ENCODE peak calls at places on chromosomes 16 and 17, in five cellular contexts. W is GM12892, A is K562, Q is GM12878, L is GM23338. D is an unnamed sample.

GRCh38 chr17:83162035-83162745 is 82.8 kb downstream of the METRNL start:
- DNase-seq in W (no peak), A (no peak), Q (no peak), L (no peak), D (no peak)

GRCh38 chr17:36971508-36971907 is 22.8 kb downstream of the AATF start:
- DNase-seq in W (no peak), A (no peak), Q (no peak), L (no peak), D (no peak)

GRCh38 chr16:75081179-75081859 is 35.3 kb downstream of the LDHD start:
- DNase-seq in W (no peak), A (no peak), Q (no peak), L (no peak), D (no peak)

GRCh38 chr17:39632153-39632941 is 4.6 kb upstream of the STARD3 start:
- DNase-seq in W (no peak), A (no peak), Q (no peak), L (no peak), D (no peak)

GRCh38 chr17:50379733-50380132 is 6.7 kb downstream of the EME1 start:
- DNase-seq in W (no peak), A (no peak), Q (no peak), L (no peak), D (no peak)

GRCh38 chr16:75311383-75311938 is 60.0 kb upstream of the BCAR1 start:
- DNase-seq in W (no peak), A (no peak), Q (no peak), L (no peak), D (no peak)

GRCh38 chr17:61284174-61284573 is 115.5 kb upstream of the TBX2 start:
- DNase-seq in W (no peak), A (no peak), Q (no peak), L (no peak), D (no peak)

GRCh38 chr17:61551255-61551742 is 39.7 kb downstream of the NACA2 start:
- DNase-seq in W (no peak), A (peak; percentile 20), Q (no peak), L (peak; percentile 61), D (no peak)

GRCh38 chr16:546909-547770 is 13.1 kb upstream of the PRR35 start:
- DNase-seq in W (no peak), A (peak; percentile 63), Q (no peak), L (peak; percentile 71), D (no peak)

GRCh38 chr17:78001182-78001581 is 42.7 kb downstream of the TNRC6C start:
- DNase-seq in W (no peak), A (no peak), Q (no peak), L (peak; percentile 43), D (no peak)

GRCh38 chr17:64282753-64283080 is 19.7 kb upstream of the TEX2 start:
- DNase-seq in W (no peak), A (no peak), Q (no peak), L (no peak), D (no peak)

GRCh38 chr17:64442550-64442971 is 6.4 kb upstream of the MILR1 start:
- DNase-seq in W (no peak), A (no peak), Q (no peak), L (no peak), D (no peak)

GRCh38 chr17:3935825-3936355 is 19.6 kb upstream of the P2RX1 start:
- DNase-seq in W (no peak), A (no peak), Q (no peak), L (no peak), D (no peak)

GRCh38 chr17:81846743-81847689 is 12.2 kb upstream of the PPP1R27 start:
- DNase-seq in W (no peak), A (no peak), Q (no peak), L (no peak), D (no peak)

GRCh38 chr17:53470626-53471025 is 352.1 kb upstream of the KIF2B start:
- DNase-seq in W (no peak), A (no peak), Q (no peak), L (no peak), D (no peak)

GRCh38 chr17:65690626-65691310 is 129.3 kb upstream of the AXIN2 start:
- DNase-seq in W (no peak), A (no peak), Q (no peak), L (no peak), D (no peak)

GRCh38 chr16:1825864-1826690 is 548 bp downstream of the HAGH start:
- DNase-seq in W (no peak), A (peak; percentile 78), Q (no peak), L (peak; percentile 76), D (peak; percentile 81)

DNA sequence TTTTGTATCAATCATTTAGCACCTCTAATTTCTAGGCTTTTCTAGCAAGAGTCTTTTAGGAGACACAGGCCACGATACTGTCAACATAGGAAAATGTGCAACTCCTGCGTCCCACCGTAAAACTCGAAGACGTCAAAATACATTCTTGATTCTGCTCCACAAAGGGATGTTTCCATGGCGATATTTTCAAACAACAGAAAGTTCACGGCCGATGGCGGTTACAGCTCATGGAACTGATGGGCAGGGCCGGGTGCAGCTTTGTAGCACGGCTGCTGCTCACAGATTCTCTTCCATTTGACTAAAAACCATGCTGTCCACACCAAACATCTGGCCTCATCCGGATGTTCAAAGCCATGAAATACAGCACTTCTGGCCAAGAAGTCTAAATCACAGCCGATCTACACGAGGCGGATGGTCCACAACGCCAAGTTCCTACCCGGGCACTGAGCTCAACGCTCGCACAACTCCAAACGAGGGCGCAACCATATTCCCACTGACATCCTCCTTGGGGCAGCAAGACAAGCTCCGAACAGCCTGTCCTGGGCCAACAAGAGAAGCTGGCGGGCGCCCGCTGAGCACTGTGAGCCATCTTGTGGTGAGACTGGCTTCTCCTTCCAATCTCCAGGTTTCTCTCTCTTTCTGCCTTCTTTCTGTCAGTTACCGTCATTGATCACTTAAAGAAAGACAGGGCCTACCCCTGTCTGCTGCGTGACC is 79.8 kb downstream of the ZNF778 start:
- DNase-seq in W (no peak), A (no peak), Q (no peak), L (peak; percentile 39), D (no peak)
- TF ChIP-seq POLR2AphosphoS5 in W (no peak), A (no peak), Q (no peak), L (no peak), D (no peak)

GRCh38 chr17:14299261-14300093 is 1.4 kb upstream of the HS3ST3B1 start:
- DNase-seq in W (no peak), A (peak; percentile 51), Q (no peak), L (peak; percentile 76), D (no peak)
- TF ChIP-seq POLR2AphosphoS5 in W (no peak), A (no peak), Q (no peak), L (no peak), D (no peak)

DNA sequence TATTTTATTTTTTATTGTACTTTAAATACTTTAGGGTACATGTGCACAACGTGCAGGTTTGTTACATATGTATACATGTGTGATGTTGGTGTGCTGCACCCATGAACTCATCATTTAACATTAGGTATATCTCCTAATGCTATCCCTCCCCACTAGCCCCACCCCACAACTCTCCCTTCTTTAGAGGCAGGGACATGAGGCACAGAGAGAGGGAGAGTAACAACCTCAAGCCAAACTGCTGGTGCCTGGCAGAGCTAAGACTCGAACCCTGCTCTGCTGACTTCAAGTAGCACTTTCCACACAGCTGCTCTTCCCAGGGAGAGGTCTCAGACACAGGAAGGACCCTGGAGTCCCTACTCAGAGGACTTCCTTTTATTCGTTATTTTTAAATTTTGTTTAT is 69.4 kb downstream of the WSB1 start:
- DNase-seq in W (no peak), A (no peak), Q (no peak), L (no peak), D (no peak)
- TF ChIP-seq POLR2AphosphoS5 in W (no peak), A (no peak), Q (no peak), L (no peak), D (no peak)

GRCh38 chr17:21688293-21688949 is 3.9 kb upstream of the KCNJ18 start:
- DNase-seq in W (no peak), A (no peak), Q (no peak), L (no peak), D (no peak)

GRCh38 chr17:21689604-21690003 is 2.7 kb upstream of the KCNJ18 start:
- DNase-seq in W (no peak), A (no peak), Q (no peak), L (no peak), D (no peak)

GRCh38 chr17:21686165-21687015 is 5.9 kb upstream of the KCNJ18 start:
- DNase-seq in W (no peak), A (no peak), Q (no peak), L (no peak), D (no peak)

DNA sequence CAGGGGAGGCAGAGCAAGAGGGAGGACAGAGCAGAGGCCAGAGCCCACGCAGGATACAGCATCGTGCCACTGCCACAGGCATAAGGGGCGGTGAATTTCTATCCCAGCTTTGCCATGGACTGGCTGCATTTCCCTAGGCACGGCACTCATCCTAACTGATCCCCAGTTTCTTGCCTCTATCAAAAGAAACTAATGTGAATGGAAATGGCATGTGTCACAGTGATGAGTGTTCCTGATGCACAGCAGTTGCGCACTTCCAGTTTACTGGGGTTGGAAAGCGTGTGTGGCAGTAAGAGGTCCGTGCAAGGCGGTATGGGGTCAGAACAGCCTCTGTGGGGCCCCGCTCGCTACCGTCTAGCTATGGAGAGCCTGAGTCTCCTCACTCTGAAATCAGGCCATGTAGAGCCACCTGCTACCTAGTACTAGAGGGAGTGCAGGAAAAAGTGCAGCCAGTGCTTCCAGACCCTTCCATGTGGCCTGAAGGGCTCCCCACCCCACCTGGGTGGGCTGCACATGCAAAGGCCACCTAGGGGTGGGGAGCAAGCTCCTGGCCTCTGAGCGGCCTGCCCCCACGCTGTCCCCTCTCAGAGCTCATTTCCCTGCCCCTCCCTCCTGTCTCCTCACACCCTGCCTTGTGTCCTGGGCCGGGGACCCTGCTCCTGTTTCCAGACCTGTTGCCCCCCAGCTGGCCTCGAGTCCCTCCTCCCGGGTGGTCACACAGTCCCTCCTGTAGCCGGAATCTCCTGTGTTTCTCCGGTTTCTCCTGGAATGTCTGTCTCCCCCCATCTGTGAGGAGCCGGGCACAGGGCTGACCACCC is 5.0 kb upstream of the KCNJ18 start:
- DNase-seq in W (no peak), A (no peak), Q (no peak), L (no peak), D (no peak)
- TF ChIP-seq POLR2AphosphoS5 in W (no peak), A (no peak), Q (no peak), L (no peak), D (no peak)

GRCh38 chr16:80804061-80804450 is 342 bp downstream of the CDYL2 start:
- DNase-seq in W (peak; percentile 33), A (no peak), Q (no peak), L (peak; percentile 50), D (peak; percentile 43)
- TF ChIP-seq POLR2AphosphoS5 in W (peak; percentile 44), A (no peak), Q (no peak), L (no peak), D (no peak)

GRCh38 chr17:66755944-66756290 is 79.0 kb upstream of the CACNG5 start:
- DNase-seq in W (no peak), A (no peak), Q (no peak), L (no peak), D (no peak)
- TF ChIP-seq POLR2AphosphoS5 in W (no peak), A (no peak), Q (no peak), L (no peak), D (no peak)

GRCh38 chr17:57835333-57835900 is 14.4 kb downstream of the MRPS23 start:
- DNase-seq in W (no peak), A (no peak), Q (no peak), L (no peak), D (no peak)

GRCh38 chr17:57839571-57839923 is 10.3 kb downstream of the MRPS23 start:
- DNase-seq in W (no peak), A (no peak), Q (no peak), L (no peak), D (no peak)

GRCh38 chr17:57838453-57838852 is 11.4 kb downstream of the MRPS23 start:
- DNase-seq in W (no peak), A (no peak), Q (no peak), L (no peak), D (no peak)

GRCh38 chr17:57842280-57842679 is 7.6 kb downstream of the MRPS23 start:
- DNase-seq in W (no peak), A (no peak), Q (no peak), L (no peak), D (no peak)

GRCh38 chr17:57838857-57839570 is 10.8 kb downstream of the MRPS23 start:
- DNase-seq in W (no peak), A (no peak), Q (no peak), L (no peak), D (no peak)
- TF ChIP-seq POLR2AphosphoS5 in W (no peak), A (no peak), Q (no peak), L (no peak), D (no peak)